ENCODE peak calls at places on chromosomes 13 and 19, in ten cellular contexts. B is left ventricle myocardium inferior, I is Peyer's patch, P is WTC11, N is fibroblast of mammary gland, V is GM23338, O is ascending aorta, A is foreskin fibroblast, U is body of pancreas, D is colonic mucosa. X is an unnamed sample.

GRCh38 chr13:73598021-73598712 is 536.0 kb downstream of the KLF12 start:
- DNase-seq in B (no peak), I (no peak), P (no peak), N (peak), V (no peak), O (no peak), A (peak), U (no peak), D (no peak), X (no peak)

GRCh38 chr19:19120308-19121156 is 17.7 kb downstream of the TMEM161A start:
- DNase-seq in B (no peak), I (no peak), P (peak), N (peak), V (peak), O (no peak), A (peak), U (peak), D (peak), X (peak)

GRCh38 chr13:20945952-20946383 is 43.4 kb upstream of the XPO4 start:
- DNase-seq in B (peak), I (no peak), P (peak), N (no peak), V (peak), O (peak), A (peak), U (peak), D (peak), X (no peak)

GRCh38 chr19:6963937-6964336 is 57.3 kb downstream of the MBD3L2B start:
- DNase-seq in B (no peak), I (peak), P (peak), N (no peak), V (peak), O (no peak), A (no peak), U (no peak), D (no peak), X (no peak)

GRCh38 chr19:13044160-13044853 is 49.0 kb downstream of the NFIX start:
- DNase-seq in B (no peak), I (no peak), P (no peak), N (peak), V (no peak), O (peak), A (peak), U (no peak), D (no peak), X (no peak)

GRCh38 chr19:461664-462551 is 1.1 kb upstream of the SHC2 start:
- DNase-seq in B (peak), I (no peak), P (peak), N (no peak), V (peak), O (no peak), A (peak), U (peak), D (peak), X (no peak)

GRCh38 chr13:58080806-58081205 is 449.3 kb downstream of the PCDH17 start:
- DNase-seq in B (no peak), I (no peak), P (no peak), N (no peak), V (peak), O (no peak), A (no peak), U (no peak), D (no peak), X (no peak)

GRCh38 chr19:7917292-7918061 is 2.7 kb upstream of the SNAPC2 start:
- DNase-seq in B (no peak), I (peak), P (peak), N (peak), V (peak), O (no peak), A (peak), U (peak), D (no peak), X (peak)

GRCh38 chr13:32209670-32210069 is 105.5 kb downstream of the ZAR1L start:
- DNase-seq in B (no peak), I (no peak), P (no peak), N (peak), V (no peak), O (no peak), A (peak), U (no peak), D (no peak), X (peak)

GRCh38 chr13:73365240-73365639 is 306.4 kb downstream of the KLF5 start:
- DNase-seq in B (no peak), I (no peak), P (no peak), N (no peak), V (no peak), O (no peak), A (no peak), U (peak), D (no peak), X (no peak)

GRCh38 chr19:6066661-6067646 is 43.3 kb downstream of the RFX2 start:
- DNase-seq in B (peak), I (peak), P (peak), N (peak), V (peak), O (peak), A (peak), U (peak), D (peak), X (peak)

GRCh38 chr19:40584007-40584406 is 7.3 kb downstream of the SHKBP1 start:
- DNase-seq in B (no peak), I (no peak), P (no peak), N (no peak), V (peak), O (no peak), A (no peak), U (no peak), D (no peak), X (no peak)
- TF ChIP-seq CTCF in B (no peak), I (no peak), P (no peak), N (peak), V (peak), O (no peak), A (peak), U (no peak), D (no peak), X (peak)

GRCh38 chr19:33803383-33803782 is 6.7 kb downstream of the KCTD15 start:
- DNase-seq in B (no peak), I (no peak), P (no peak), N (no peak), V (no peak), O (no peak), A (no peak), U (no peak), D (no peak), X (no peak)

GRCh38 chr19:33802001-33802400 is 5.3 kb downstream of the KCTD15 start:
- DNase-seq in B (no peak), I (no peak), P (no peak), N (no peak), V (no peak), O (no peak), A (no peak), U (no peak), D (no peak), X (no peak)

GRCh38 chr19:33801411-33801810 is 4.7 kb downstream of the KCTD15 start:
- DNase-seq in B (no peak), I (no peak), P (no peak), N (no peak), V (no peak), O (no peak), A (no peak), U (no peak), D (no peak), X (no peak)

GRCh38 chr19:33804021-33804799 is 7.5 kb downstream of the KCTD15 start:
- DNase-seq in B (peak), I (no peak), P (no peak), N (peak), V (no peak), O (peak), A (peak), U (peak), D (peak), X (peak)

DNA sequence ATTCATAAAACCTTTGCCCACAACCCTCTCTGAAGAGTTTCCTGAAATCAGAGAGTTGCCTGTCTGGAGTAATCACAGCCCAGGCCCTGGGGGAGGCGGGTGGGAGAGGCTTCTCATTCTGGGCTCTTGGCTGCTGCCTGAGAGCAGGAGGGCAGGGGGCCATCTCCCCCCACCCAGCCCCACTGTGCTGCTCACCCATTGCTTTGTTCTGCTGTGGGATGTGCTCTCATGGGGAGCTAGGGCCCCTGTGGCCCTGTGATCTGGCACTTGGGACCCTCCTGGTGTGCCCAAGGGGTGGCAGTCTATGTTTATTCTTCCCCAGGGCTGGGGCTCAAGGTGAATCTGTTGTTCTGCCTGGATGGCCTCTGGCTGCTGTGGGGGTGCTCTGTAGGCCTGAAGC is 6.1 kb downstream of the KCTD15 start:
- DNase-seq in B (no peak), I (no peak), P (no peak), N (no peak), V (no peak), O (no peak), A (no peak), U (no peak), D (no peak), X (no peak)
- TF ChIP-seq CTCF in B (no peak), I (no peak), P (no peak), N (no peak), V (no peak), O (no peak), A (no peak), U (no peak), D (no peak), X (no peak)

GRCh38 chr19:32318884-32319520 is 26.4 kb upstream of the ZNF507 start:
- DNase-seq in B (no peak), I (no peak), P (peak), N (no peak), V (peak), O (no peak), A (no peak), U (no peak), D (no peak), X (no peak)
- TF ChIP-seq CTCF in B (peak), I (peak), P (no peak), N (peak), V (peak), O (no peak), A (no peak), U (peak), D (no peak), X (peak)

DNA sequence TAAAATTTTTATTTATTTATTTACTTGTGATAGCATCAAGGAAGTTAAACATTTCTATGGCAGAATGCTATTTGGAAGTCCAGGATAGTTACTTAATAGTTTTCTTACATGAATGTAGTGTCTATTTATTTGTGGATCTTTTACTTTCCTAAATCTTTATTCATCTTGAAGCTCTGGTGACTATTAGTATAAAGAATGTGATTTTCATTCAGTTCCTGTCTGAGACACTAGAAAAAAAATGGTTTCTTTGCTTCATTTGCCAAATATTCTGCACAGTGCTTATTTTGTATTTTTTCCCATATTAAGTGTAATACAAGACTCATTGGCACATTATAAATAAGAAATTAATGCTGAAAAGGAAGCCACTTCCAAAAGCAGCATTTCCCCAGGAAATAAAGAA is 109.9 kb downstream of the POSTN start:
- DNase-seq in B (no peak), I (no peak), P (no peak), N (peak), V (no peak), O (no peak), A (peak), U (no peak), D (no peak), X (peak)
- TF ChIP-seq CTCF in B (no peak), I (no peak), P (no peak), N (no peak), V (no peak), O (no peak), A (no peak), U (no peak), D (no peak), X (no peak)

DNA sequence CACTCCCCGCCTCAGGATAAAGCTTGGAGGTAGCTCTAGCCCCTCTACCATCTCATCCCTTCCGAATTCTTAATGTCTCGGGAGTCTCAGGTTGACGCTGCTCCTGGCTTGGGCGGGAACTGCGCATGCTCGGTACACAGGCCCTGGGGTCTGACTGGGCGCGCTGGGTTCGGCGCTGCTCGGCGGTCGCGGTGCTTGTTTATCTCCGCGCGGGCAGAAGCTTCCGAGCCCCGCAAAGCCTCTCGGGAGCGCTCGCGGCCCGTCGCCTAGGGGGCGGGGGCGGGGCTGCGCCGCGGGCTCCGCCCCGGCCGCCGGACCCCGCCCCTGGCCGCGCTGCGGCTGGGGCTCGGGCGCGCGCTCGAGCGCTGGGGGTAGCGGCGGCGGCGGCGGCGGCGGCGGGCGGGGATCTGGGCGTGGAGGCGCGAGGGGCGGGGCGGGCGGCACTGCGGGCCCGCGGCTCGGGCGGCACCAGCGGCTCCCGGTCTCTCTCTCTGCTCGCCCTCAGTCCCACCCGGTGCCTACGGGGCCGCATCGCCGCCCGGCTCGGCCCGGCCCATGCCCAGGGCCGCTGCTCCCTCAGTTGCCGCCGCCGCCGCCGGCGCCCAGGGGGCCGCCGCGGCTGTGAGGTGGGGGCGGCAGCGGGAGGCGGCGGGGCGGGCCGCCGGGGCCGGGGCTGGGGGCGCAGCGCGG is at the start of gene RAP2A:
- DNase-seq in B (peak), I (peak), P (peak), N (peak), V (peak), O (peak), A (peak), U (peak), D (peak), X (peak)
- TF ChIP-seq CTCF in B (no peak), I (no peak), P (no peak), N (no peak), V (peak), O (no peak), A (no peak), U (no peak), D (no peak), X (no peak)

GRCh38 chr19:1777149-1777548 is 23.8 kb downstream of the ONECUT3 start:
- DNase-seq in B (no peak), I (no peak), P (no peak), N (no peak), V (no peak), O (no peak), A (no peak), U (no peak), D (no peak), X (no peak)

GRCh38 chr19:1773173-1773572 is 19.9 kb downstream of the ONECUT3 start:
- DNase-seq in B (no peak), I (no peak), P (no peak), N (peak), V (no peak), O (no peak), A (peak), U (no peak), D (no peak), X (peak)

GRCh38 chr19:1776606-1777147 is 23.4 kb downstream of the ONECUT3 start:
- DNase-seq in B (no peak), I (no peak), P (no peak), N (no peak), V (no peak), O (no peak), A (no peak), U (no peak), D (no peak), X (no peak)

GRCh38 chr19:1775951-1776605 is 22.8 kb downstream of the ONECUT3 start:
- DNase-seq in B (no peak), I (no peak), P (no peak), N (no peak), V (no peak), O (no peak), A (no peak), U (no peak), D (no peak), X (no peak)

GRCh38 chr19:1774999-1775772 is 21.9 kb downstream of the ONECUT3 start:
- DNase-seq in B (no peak), I (no peak), P (peak), N (peak), V (peak), O (no peak), A (peak), U (no peak), D (no peak), X (no peak)
- TF ChIP-seq CTCF in B (peak), I (peak), P (peak), N (peak), V (peak), O (no peak), A (peak), U (peak), D (peak), X (peak)